ENCODE peak calls at places on chromosomes 12 and 14, in six cellular contexts. D, V, R, B, J and A are unnamed samples. For H3K4me1, the result is how much of the 10 kb centered on the place peaks cover.

GRCh38 chr12:34292736-34293625 is 270.7 kb downstream of the ALG10 start:
- DNase-seq in D (peak), V (peak), R (peak), B (no peak), J (no peak), A (no peak)

GRCh38 chr12:69415471-69416275 is 54.5 kb upstream of the FRS2 start:
- DNase-seq in D (peak), V (no peak), R (peak), B (peak), J (peak), A (peak)

GRCh38 chr12:18120899-18121298 is 30.9 kb upstream of the RERGL start:
- DNase-seq in D (no peak), V (no peak), R (no peak), B (no peak), J (no peak), A (no peak)

GRCh38 chr12:123059501-123059900 is 79.0 kb downstream of the ARL6IP4 start:
- DNase-seq in D (no peak), V (no peak), R (no peak), B (no peak), J (no peak), A (no peak)

GRCh38 chr12:39395866-39396265 is 47.1 kb downstream of the KIF21A start:
- DNase-seq in D (no peak), V (no peak), R (no peak), B (no peak), J (no peak), A (no peak)

GRCh38 chr12:104097954-104098353 is 33.6 kb downstream of the HCFC2 start:
- DNase-seq in D (no peak), V (no peak), R (no peak), B (no peak), J (no peak), A (no peak)

GRCh38 chr12:21429994-21430393 is 7.5 kb upstream of the PYROXD1 start:
- DNase-seq in D (no peak), V (no peak), R (no peak), B (no peak), J (no peak), A (no peak)

GRCh38 chr12:103727638-103728037 is 113.4 kb downstream of the NT5DC3 start:
- DNase-seq in D (no peak), V (no peak), R (no peak), B (no peak), J (no peak), A (no peak)

GRCh38 chr12:88419794-88420193 is 160.5 kb downstream of the KITLG start:
- DNase-seq in D (no peak), V (no peak), R (no peak), B (no peak), J (no peak), A (no peak)

GRCh38 chr12:128914908-128915563 is 61.8 kb downstream of the GLT1D1 start:
- DNase-seq in D (no peak), V (no peak), R (no peak), B (no peak), J (no peak), A (no peak)

GRCh38 chr12:50162225-50162624 is 4.9 kb downstream of the CERS5 start:
- DNase-seq in D (no peak), V (no peak), R (no peak), B (no peak), J (no peak), A (no peak)

GRCh38 chr14:51304956-51305355 is 64.9 kb downstream of the TMX1 start:
- DNase-seq in D (peak), V (no peak), R (no peak), B (no peak), J (no peak), A (no peak)

GRCh38 chr14:50040401-50040775 is 76.0 kb downstream of the VCPKMT start:
- DNase-seq in D (peak), V (no peak), R (peak), B (no peak), J (no peak), A (no peak)

GRCh38 chr12:131928080-131928764 is 854 bp upstream of the PUS1 start:
- DNase-seq in D (peak), V (no peak), R (peak), B (no peak), J (no peak), A (no peak)

GRCh38 chr14:22898302-22898894 is 15.4 kb downstream of the REM2 start:
- DNase-seq in D (peak), V (no peak), R (no peak), B (no peak), J (no peak), A (no peak)

GRCh38 chr12:115660211-115660805 is 617.2 kb downstream of the MED13L start:
- DNase-seq in D (no peak), V (no peak), R (peak), B (no peak), J (no peak), A (no peak)

GRCh38 chr12:28708918-28709371 is 440.1 kb upstream of the FAR2 start:
- DNase-seq in D (no peak), V (no peak), R (no peak), B (no peak), J (no peak), A (no peak)

GRCh38 chr12:84874125-84874824 is 38.3 kb downstream of the SLC6A15 start:
- DNase-seq in D (peak), V (no peak), R (no peak), B (no peak), J (peak), A (no peak)

GRCh38 chr12:4323400-4323799 is 2.4 kb downstream of the TIGAR start:
- DNase-seq in D (no peak), V (no peak), R (no peak), B (no peak), J (no peak), A (no peak)

GRCh38 chr12:113445544-113446176 is 23.5 kb downstream of the SDSL start:
- DNase-seq in D (no peak), V (no peak), R (no peak), B (no peak), J (no peak), A (no peak)

GRCh38 chr12:90280033-90280432 is 571.4 kb upstream of the ATP2B1 start:
- DNase-seq in D (no peak), V (no peak), R (no peak), B (no peak), J (no peak), A (no peak)

GRCh38 chr12:105317942-105318614 is 12.4 kb upstream of the C12orf75 start:
- DNase-seq in D (peak), V (no peak), R (no peak), B (no peak), J (no peak), A (no peak)

GRCh38 chr12:93311827-93312226 is 65.9 kb upstream of the NUDT4 start:
- DNase-seq in D (no peak), V (no peak), R (no peak), B (no peak), J (no peak), A (no peak)

GRCh38 chr14:72443991-72444431 is 449.9 kb downstream of the DPF3 start:
- DNase-seq in D (no peak), V (no peak), R (no peak), B (no peak), J (no peak), A (no peak)

GRCh38 chr14:68112456-68112855 is 292.9 kb downstream of the RAD51B start:
- DNase-seq in D (no peak), V (no peak), R (no peak), B (no peak), J (no peak), A (no peak)

DNA sequence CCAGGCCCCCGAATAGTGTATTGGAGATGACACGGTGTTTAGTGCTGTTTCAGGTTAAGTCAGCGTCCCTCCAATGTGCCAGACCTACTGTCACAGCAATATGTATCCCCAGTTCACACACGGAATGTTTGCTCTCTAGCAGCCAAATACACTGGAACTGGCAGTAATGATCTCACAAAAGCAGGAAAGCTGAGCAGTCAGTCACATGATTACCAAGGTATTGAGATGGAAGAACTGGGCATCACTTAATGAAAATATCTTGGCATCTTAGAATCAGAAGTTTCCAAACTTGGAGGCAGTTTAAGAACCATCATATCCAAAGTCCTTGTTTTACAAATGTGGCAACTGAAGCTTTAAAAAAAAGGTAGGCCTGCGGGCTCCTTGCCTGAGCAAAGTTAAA is 23.3 kb downstream of the NINJ2 start:
- DNase-seq in D (no peak), V (no peak), R (no peak), B (no peak), J (no peak), A (no peak)
- H3K4me1 ChIP-seq in D (under half), V (under half), R (under half), B (under half), J (under half), A (under half)

DNA sequence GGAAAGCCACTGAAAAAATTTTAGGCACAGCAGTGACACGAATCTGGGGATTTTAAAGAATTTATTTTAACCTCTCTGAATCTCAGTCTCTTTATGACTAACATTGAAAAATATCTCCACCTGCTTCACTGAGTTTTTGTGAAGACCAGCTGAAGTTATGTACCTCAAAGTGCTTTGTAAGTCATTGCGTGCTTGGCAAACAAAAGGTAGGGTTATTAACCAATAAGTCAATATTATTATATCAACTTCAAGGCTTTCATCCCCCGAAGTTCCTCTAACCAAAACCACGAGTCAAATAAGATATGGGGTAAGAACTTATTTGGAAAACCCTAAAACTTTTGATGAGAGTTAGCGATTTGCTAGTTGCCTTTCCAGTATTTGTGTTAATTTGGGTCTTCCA is 62.3 kb downstream of the HSPB8 start:
- DNase-seq in D (no peak), V (no peak), R (no peak), B (no peak), J (no peak), A (no peak)
- H3K27ac ChIP-seq in D (no peak), V (no peak), R (no peak), B (no peak), J (no peak), A (no peak)

GRCh38 chr12:45322810-45323209 is 106.9 kb downstream of the ANO6 start:
- DNase-seq in D (no peak), V (no peak), R (no peak), B (no peak), J (no peak), A (no peak)
- H3K4me1 ChIP-seq in D (under half), V (under half), R (under half), B (under half), J (under half), A (under half)

DNA sequence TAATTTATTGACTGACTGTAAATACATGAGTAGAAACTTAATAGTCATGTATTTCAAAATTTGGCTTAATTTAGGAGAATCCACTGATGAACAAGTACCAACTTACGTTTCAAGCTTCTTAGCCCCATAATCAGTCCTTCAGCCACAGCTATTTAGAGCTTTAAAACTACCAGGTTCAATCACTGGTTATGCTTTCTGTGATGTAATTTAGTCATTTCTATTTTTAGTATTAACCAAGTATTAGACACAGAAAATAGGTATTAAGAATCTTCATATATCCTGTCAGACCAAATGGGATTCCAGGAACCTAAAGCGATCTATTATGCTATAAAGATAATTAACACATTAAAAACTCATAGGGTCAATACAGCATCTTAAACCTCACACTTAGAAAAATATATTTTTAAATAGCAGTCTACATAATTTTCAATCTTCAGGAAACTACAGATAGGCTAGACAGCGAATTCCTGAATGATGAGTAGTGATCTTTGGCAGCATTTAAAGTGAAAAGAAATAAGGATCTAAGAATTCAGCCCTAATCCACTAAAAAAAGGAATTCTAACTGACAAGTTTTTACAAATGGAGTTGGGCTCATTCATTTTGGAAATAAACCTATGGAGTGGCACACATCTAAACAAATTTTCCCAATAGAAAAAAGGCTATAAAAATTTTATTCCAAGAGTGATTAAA is 51.5 kb downstream of the ZC3H14 start:
- DNase-seq in D (no peak), V (no peak), R (no peak), B (no peak), J (no peak), A (no peak)
- H3K27ac ChIP-seq in D (no peak), V (no peak), R (no peak), B (no peak), J (no peak), A (no peak)

GRCh38 chr12:2344892-2345291 is 292.1 kb downstream of the CACNA1C start:
- DNase-seq in D (no peak), V (no peak), R (no peak), B (no peak), J (no peak), A (no peak)
- H3K4me1 ChIP-seq in D (under half), V (under half), R (under half), B (under half), J (under half), A (under half)

GRCh38 chr14:69183735-69184134 is 7.6 kb upstream of the EXD2 start:
- DNase-seq in D (no peak), V (no peak), R (no peak), B (no peak), J (no peak), A (no peak)
- H3K27ac ChIP-seq in D (no peak), V (no peak), R (no peak), B (no peak), J (no peak), A (no peak)

GRCh38 chr14:103122578-103123127 is 608 bp upstream of the TNFAIP2 start:
- DNase-seq in D (peak), V (no peak), R (no peak), B (no peak), J (no peak), A (no peak)
- H3K4me1 ChIP-seq in D (half or more), V (half or more), R (under half), B (half or more), J (under half), A (under half)

GRCh38 chr14:90693413-90693812 is 122.8 kb downstream of the TTC7B start:
- DNase-seq in D (no peak), V (no peak), R (no peak), B (no peak), J (no peak), A (no peak)
- H3K27ac ChIP-seq in D (no peak), V (no peak), R (no peak), B (no peak), J (no peak), A (no peak)

DNA sequence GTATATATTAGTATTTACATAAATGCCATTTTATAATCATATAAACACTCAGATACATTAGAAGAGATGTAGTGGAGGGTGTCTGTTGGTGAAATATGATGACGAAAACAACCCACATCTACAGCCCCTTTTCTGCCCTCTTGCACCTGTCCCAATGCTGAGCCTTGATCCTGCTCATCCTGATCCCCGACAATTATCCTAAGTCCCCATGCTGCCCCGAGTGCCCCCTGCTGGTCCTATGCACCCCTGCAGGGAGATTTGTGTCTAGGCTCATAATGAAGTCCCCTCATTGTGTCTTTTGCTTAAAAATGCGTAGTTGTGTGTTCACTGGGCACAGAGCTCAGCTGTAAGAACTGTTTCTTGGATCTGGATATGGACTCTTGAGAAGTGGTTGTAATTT is 554.5 kb downstream of the TMEM121 start:
- DNase-seq in D (no peak), V (no peak), R (no peak), B (no peak), J (no peak), A (no peak)
- H3K4me1 ChIP-seq in D (under half), V (under half), R (under half), B (under half), J (under half), A (under half)